ENCODE peak calls at places on chromosomes 3 and 15, in seven cellular contexts. H is T follicular helper cell, J is NCI-H774, Y is GM12891, X is cerebellar cortex, I is HEK293T, O is breast epithelium. W is an unnamed sample.

GRCh38 chr3:66615643-66616301 is 115.0 kb upstream of the LRIG1 start:
- DNase-seq in J (peak), I (no peak), O (no peak), H (no peak), Y (no peak), X (no peak), W (no peak)

GRCh38 chr3:66452247-66453040 is 48.4 kb downstream of the LRIG1 start:
- DNase-seq in Y (no peak), I (no peak), X (no peak), O (no peak), J (no peak), H (no peak), W (no peak)

GRCh38 chr3:186588619-186589018 is 18.1 kb downstream of the DNAJB11 start:
- DNase-seq in Y (no peak), O (no peak), X (no peak), J (no peak), H (no peak), I (no peak), W (no peak)

GRCh38 chr15:39205506-39206371 is 375.1 kb upstream of the THBS1 start:
- DNase-seq in X (no peak), H (no peak), J (no peak), O (no peak), I (no peak), Y (no peak), W (no peak)

GRCh38 chr15:75229191-75230015 is 27.7 kb downstream of the C15orf39 start:
- DNase-seq in X (no peak), J (no peak), H (no peak), I (no peak), O (no peak), Y (peak), W (no peak)

GRCh38 chr3:9067352-9067975 is 104.2 kb upstream of the RAD18 start:
- DNase-seq in H (no peak), O (no peak), Y (peak), I (peak), X (peak), J (peak), W (no peak)

GRCh38 chr3:13598926-13599886 is 50.3 kb downstream of the FBLN2 start:
- DNase-seq in O (no peak), H (no peak), I (no peak), J (no peak), X (no peak), Y (no peak), W (no peak)

GRCh38 chr15:42549052-42549491 is 434 bp downstream of the HAUS2 start:
- DNase-seq in H (no peak), X (peak), J (no peak), Y (peak), I (no peak), O (no peak), W (no peak)

GRCh38 chr3:53223541-53223966 is 32.3 kb downstream of the TKT start:
- DNase-seq in O (no peak), Y (no peak), H (no peak), X (no peak), J (no peak), I (peak), W (no peak)

GRCh38 chr3:20589275-20589674 is 403.3 kb upstream of the SGO1 start:
- DNase-seq in I (no peak), Y (no peak), J (peak), X (no peak), O (no peak), H (no peak), W (no peak)

GRCh38 chr3:87503901-87504498 is 227.6 kb upstream of the POU1F1 start:
- DNase-seq in Y (peak), X (peak), J (no peak), I (peak), O (no peak), H (no peak), W (no peak)

GRCh38 chr15:35692256-35692867 is 146.4 kb upstream of the DPH6 start:
- DNase-seq in X (no peak), J (no peak), Y (no peak), O (no peak), I (no peak), H (no peak), W (no peak)

GRCh38 chr3:63960048-63960711 is 48.0 kb upstream of the SCAANT1 start:
- DNase-seq in O (no peak), H (no peak), J (no peak), Y (no peak), X (peak), I (peak), W (no peak)

GRCh38 chr3:64459711-64460110 is 228.1 kb downstream of the ADAMTS9 start:
- DNase-seq in O (no peak), J (no peak), I (no peak), X (no peak), Y (no peak), H (no peak), W (no peak)

W was measured in CD4-positive, alpha-beta T cell.